ENCODE peak calls at places on chromosomes 16 and 17, in seven cellular contexts. B, A, U, I, M, G and Z are unnamed samples.

GRCh38 chr17:81385320-81386111 is 9.7 kb upstream of the BAHCC1 start:
- DNase-seq in G (no peak), A (peak), U (no peak), I (no peak), M (no peak), B (no peak), Z (no peak)

GRCh38 chr16:9122342-9122741 is 30.9 kb downstream of the HAPSTR1 start:
- DNase-seq in A (no peak), I (no peak), U (no peak), G (no peak), M (no peak), B (no peak), Z (no peak)

GRCh38 chr17:74972107-74972972 is at the start of gene HID1:
- DNase-seq in M (no peak), A (peak), B (no peak), I (peak), G (peak), U (peak), Z (peak)

GRCh38 chr17:28189667-28190066 is 129.3 kb upstream of the TMEM97 start:
- DNase-seq in B (no peak), A (no peak), G (no peak), U (no peak), M (no peak), I (no peak), Z (no peak)

GRCh38 chr16:9859706-9860105 is 322.5 kb downstream of the GRIN2A start:
- DNase-seq in U (peak), A (no peak), M (no peak), G (no peak), B (no peak), I (no peak), Z (peak)

GRCh38 chr16:7867831-7868230 is 535.2 kb downstream of the RBFOX1 start:
- DNase-seq in B (no peak), G (peak), I (no peak), M (no peak), A (no peak), U (no peak), Z (no peak)

GRCh38 chr17:2379489-2380224 is 21.2 kb downstream of the MNT start:
- DNase-seq in I (no peak), G (no peak), M (no peak), B (no peak), U (no peak), A (no peak), Z (no peak)

GRCh38 chr17:49496183-49496865 is 1.2 kb downstream of the NGFR start:
- DNase-seq in G (peak), B (no peak), I (peak), U (peak), M (no peak), A (peak), Z (peak)

GRCh38 chr17:41544935-41545334 is 16.8 kb upstream of the KRT19 start:
- DNase-seq in B (no peak), A (no peak), I (no peak), U (no peak), G (no peak), M (no peak), Z (no peak)

GRCh38 chr17:6104956-6105355 is 34.8 kb downstream of the WSCD1 start:
- DNase-seq in U (no peak), G (peak), B (no peak), A (no peak), I (no peak), M (no peak), Z (no peak)

GRCh38 chr16:10554569-10554968 is 25.8 kb downstream of the EMP2 start:
- DNase-seq in I (no peak), A (no peak), B (no peak), M (no peak), G (no peak), U (no peak), Z (no peak)

GRCh38 chr16:19436540-19436939 is 18.9 kb downstream of the TMC5 start:
- DNase-seq in G (no peak), U (no peak), I (no peak), A (no peak), M (no peak), B (no peak), Z (no peak)

GRCh38 chr17:28468781-28469180 is 4.7 kb upstream of the SLC13A2 start:
- DNase-seq in M (no peak), A (no peak), G (no peak), U (no peak), I (no peak), B (no peak), Z (no peak)

GRCh38 chr17:71329310-71330098 is 791.3 kb upstream of the SOX9 start:
- DNase-seq in G (no peak), U (no peak), A (no peak), M (no peak), I (no peak), B (no peak), Z (no peak)

GRCh38 chr16:59632266-59632855 is 898.2 kb upstream of the GOT2 start:
- DNase-seq in I (no peak), M (no peak), U (peak), B (no peak), A (no peak), G (no peak), Z (peak)

GRCh38 chr17:77285594-77286390 is 145.0 kb downstream of the SEC14L1 start:
- DNase-seq in A (no peak), U (peak), I (no peak), G (peak), M (no peak), B (peak), Z (peak)

GRCh38 chr16:74984194-74984669 is 691 bp downstream of the WDR59 start:
- DNase-seq in A (no peak), G (peak), M (no peak), I (no peak), U (peak), B (no peak), Z (peak)

GRCh38 chr17:42192189-42193126 is 1.8 kb downstream of the GHDC start:
- DNase-seq in M (no peak), A (no peak), U (no peak), B (no peak), I (no peak), G (no peak), Z (no peak)

GRCh38 chr17:61406871-61407210 is 7.2 kb downstream of the TBX2 start:
- DNase-seq in A (no peak), B (no peak), I (no peak), M (no peak), U (no peak), G (no peak), Z (no peak)

GRCh38 chr16:48013476-48013875 is 142.3 kb downstream of the ABCC12 start:
- DNase-seq in G (peak), B (no peak), M (no peak), I (no peak), U (peak), A (no peak), Z (no peak)

GRCh38 chr17:68684860-68685493 is 83.8 kb upstream of the FAM20A start:
- DNase-seq in B (no peak), G (no peak), M (no peak), I (no peak), A (no peak), U (no peak), Z (peak)

GRCh38 chr16:20910781-20911321 is 10.3 kb downstream of the LYRM1 start:
- DNase-seq in I (no peak), A (no peak), U (peak), B (peak), M (no peak), G (peak), Z (peak)